ENCODE peak calls at places on chromosomes 4 and X, in six cellular contexts. Y is tibial artery, C is IMR-90, W is pancreas, K is aorta, E is lower lobe of right lung. V is an unnamed sample.
A peak's percentile ranks its signal among the peaks of the same experiment; 100 is the strongest.

GRCh38 chrX:135740683-135741149 is 27.3 kb downstream of the CT45A3 start:
- DNase-seq in Y (no peak), C (no peak), W (no peak), K (peak; percentile 64), E (no peak), V (no peak)

GRCh38 chr4:106546380-106546779 is 177.8 kb upstream of the GIMD1 start:
- DNase-seq in Y (no peak), C (no peak), W (no peak), K (no peak), E (no peak), V (no peak)

GRCh38 chrX:86051741-86052140 is 4.4 kb upstream of the CHM start:
- DNase-seq in Y (no peak), C (no peak), W (no peak), K (no peak), E (no peak), V (no peak)

GRCh38 chr4:3781193-3781886 is 15.2 kb downstream of the ADRA2C start:
- DNase-seq in Y (no peak), C (no peak), W (no peak), K (no peak), E (no peak), V (no peak)

GRCh38 chrX:70009049-70009448 is 40.7 kb downstream of the AWAT2 start:
- DNase-seq in Y (no peak), C (no peak), W (no peak), K (no peak), E (no peak), V (no peak)

GRCh38 chrX:10555846-10556245 is 64.5 kb downstream of the MID1 start:
- DNase-seq in Y (no peak), C (no peak), W (no peak), K (no peak), E (no peak), V (no peak)

GRCh38 chrX:130523460-130524394 is 121.9 kb downstream of the RBMX2 start:
- DNase-seq in Y (peak; percentile 22), C (no peak), W (peak; percentile 41), K (peak; percentile 85), E (peak; percentile 50), V (peak; percentile 16)

GRCh38 chr4:8316911-8317351 is 47.4 kb downstream of the HTRA3 start:
- DNase-seq in Y (no peak), C (no peak), W (no peak), K (peak; percentile 68), E (no peak), V (no peak)

GRCh38 chrX:56233682-56234081 is 1.5 kb downstream of the KLF8 start:
- DNase-seq in Y (peak; percentile 73), C (no peak), W (peak; percentile 33), K (peak; percentile 86), E (peak; percentile 76), V (peak; percentile 43)

GRCh38 chrX:103197721-103198306 is 17.1 kb upstream of the BEX4 start:
- DNase-seq in Y (no peak), C (peak; percentile 56), W (no peak), K (no peak), E (no peak), V (no peak)

GRCh38 chrX:10630320-10630719 is 9.9 kb upstream of the MID1 start:
- DNase-seq in Y (no peak), C (no peak), W (no peak), K (no peak), E (no peak), V (no peak)

GRCh38 chr4:156528216-156528615 is 443.4 kb downstream of the PDGFC start:
- DNase-seq in Y (no peak), C (peak; percentile 24), W (no peak), K (no peak), E (no peak), V (no peak)

GRCh38 chr4:115763051-115763450 is 649.6 kb upstream of the NDST4 start:
- DNase-seq in Y (no peak), C (no peak), W (no peak), K (no peak), E (no peak), V (no peak)

GRCh38 chr4:165756831-165757230 is 116.2 kb upstream of the TLL1 start:
- DNase-seq in Y (no peak), C (no peak), W (no peak), K (no peak), E (no peak), V (no peak)

GRCh38 chr4:4460759-4461158 is 73.9 kb downstream of the NSG1 start:
- DNase-seq in Y (no peak), C (no peak), W (no peak), K (no peak), E (no peak), V (no peak)

GRCh38 chr4:74402692-74403460 is 37.9 kb downstream of the EREG start:
- DNase-seq in Y (no peak), C (no peak), W (no peak), K (no peak), E (no peak), V (no peak)

GRCh38 chrX:121000589-121000988 is 15.0 kb upstream of the CT47A1 start:
- DNase-seq in Y (no peak), C (no peak), W (no peak), K (no peak), E (no peak), V (no peak)

GRCh38 chr4:148834804-148835598 is 392.8 kb upstream of the NR3C2 start:
- DNase-seq in Y (no peak), C (peak; percentile 61), W (no peak), K (no peak), E (peak; percentile 73), V (no peak)

GRCh38 chrX:129769467-129770154 is 10.1 kb upstream of the SASH3 start:
- DNase-seq in Y (no peak), C (no peak), W (no peak), K (no peak), E (no peak), V (no peak)

GRCh38 chr4:103024996-103025395 is 5.5 kb upstream of the SLC9B1 start:
- DNase-seq in Y (no peak), C (no peak), W (no peak), K (no peak), E (no peak), V (no peak)

GRCh38 chr4:15832523-15833451 is 54.7 kb downstream of the CD38 start:
- DNase-seq in Y (no peak), C (no peak), W (no peak), K (no peak), E (no peak), V (no peak)

GRCh38 chr4:1008840-1009646 is 2.4 kb upstream of the FGFRL1 start:
- DNase-seq in Y (peak; percentile 46), C (no peak), W (peak; percentile 66), K (no peak), E (peak; percentile 74), V (peak; percentile 26)

GRCh38 chr4:1012031-1012739 is 759 bp downstream of the FGFRL1 start:
- DNase-seq in Y (no peak), C (no peak), W (peak; percentile 67), K (no peak), E (peak; percentile 67), V (no peak)

GRCh38 chr4:1011022-1011694 is at the start of gene FGFRL1:
- DNase-seq in Y (peak; percentile 88), C (peak; percentile 77), W (peak; percentile 95), K (peak; percentile 99), E (peak; percentile 94), V (peak; percentile 93)

GRCh38 chr4:1010522-1011021 is 854 bp upstream of the FGFRL1 start:
- DNase-seq in Y (peak; percentile 84), C (peak; percentile 68), W (peak; percentile 67), K (peak; percentile 92), E (peak; percentile 86), V (peak; percentile 65)

GRCh38 chr4:1009647-1010521 is 1.5 kb upstream of the FGFRL1 start:
- DNase-seq in Y (peak; percentile 55), C (peak; percentile 36), W (peak; percentile 87), K (peak; percentile 92), E (peak; percentile 79), V (peak; percentile 82)
- H3K4me1 ChIP-seq in Y (peaks cover 41% of the 10 kb centered on the region), C (peaks cover 13% of the 10 kb centered on the region), W (peaks cover 9% of the 10 kb centered on the region), K (no peaks in the 10 kb centered on the region), E (peaks cover 30% of the 10 kb centered on the region), V (peaks cover 14% of the 10 kb centered on the region)

DNA sequence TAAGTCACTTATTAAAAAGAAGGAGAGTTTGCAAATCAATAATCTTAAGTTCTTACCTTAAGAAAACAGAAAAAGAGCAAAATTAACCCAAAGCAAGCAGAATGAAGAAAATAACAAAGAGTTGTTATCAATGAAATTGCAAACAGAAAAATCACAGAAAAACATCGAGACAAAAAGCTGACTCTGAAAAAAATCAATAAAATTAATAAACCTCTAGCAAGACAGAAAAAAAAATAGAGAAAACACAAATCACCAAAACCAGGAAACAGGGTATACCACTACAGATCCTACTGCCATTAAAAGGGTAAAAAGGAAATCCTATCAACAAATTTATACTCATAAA is 17.3 kb upstream of the RBM41 start:
- DNase-seq in Y (no peak), C (no peak), W (no peak), K (no peak), E (no peak), V (no peak)
- H3K27me3 ChIP-seq in Y (no peaks in the 10 kb centered on the region), C (peaks cover 3% of the 10 kb centered on the region), W (no peaks in the 10 kb centered on the region), K (no peaks in the 10 kb centered on the region), E (no peaks in the 10 kb centered on the region), V (no peaks in the 10 kb centered on the region)

GRCh38 chr4:37666625-37667071 is 19.5 kb downstream of the RELL1 start:
- DNase-seq in Y (peak; percentile 67), C (peak; percentile 95), W (no peak), K (no peak), E (no peak), V (no peak)
- H3K4me1 ChIP-seq in Y (peaks cover 42% of the 10 kb centered on the region), C (peaks cover 25% of the 10 kb centered on the region), W (peaks cover 38% of the 10 kb centered on the region), K (peaks cover 7% of the 10 kb centered on the region), E (peaks cover 61% of the 10 kb centered on the region), V (peaks cover 24% of the 10 kb centered on the region)

GRCh38 chrX:68419934-68420333 is 13.4 kb downstream of the OPHN1 start:
- DNase-seq in Y (no peak), C (no peak), W (no peak), K (no peak), E (no peak), V (no peak)
- H3K27me3 ChIP-seq in Y (no peaks in the 10 kb centered on the region), C (peaks cover 1% of the 10 kb centered on the region), W (no peaks in the 10 kb centered on the region), K (no peaks in the 10 kb centered on the region), E (no peaks in the 10 kb centered on the region), V (no peaks in the 10 kb centered on the region)

GRCh38 chrX:133981908-133982307 is 3.5 kb downstream of the GPC3 start:
- DNase-seq in Y (no peak), C (no peak), W (no peak), K (no peak), E (no peak), V (no peak)

GRCh38 chrX:133984857-133985163 is 584 bp downstream of the GPC3 start:
- DNase-seq in Y (no peak), C (no peak), W (no peak), K (no peak), E (no peak), V (no peak)

GRCh38 chrX:133985164-133986007 is at the start of gene GPC3:
- DNase-seq in Y (no peak), C (peak; percentile 0), W (peak; percentile 47), K (peak; percentile 76), E (peak; percentile 41), V (no peak)

GRCh38 chrX:133983974-133984578 is 1.3 kb downstream of the GPC3 start:
- DNase-seq in Y (no peak), C (no peak), W (no peak), K (no peak), E (no peak), V (no peak)

GRCh38 chrX:133983243-133983973 is 2.0 kb downstream of the GPC3 start:
- DNase-seq in Y (no peak), C (no peak), W (no peak), K (no peak), E (no peak), V (no peak)
- H3K4me1 ChIP-seq in Y (peaks cover 8% of the 10 kb centered on the region), C (no peaks in the 10 kb centered on the region), W (no peaks in the 10 kb centered on the region), K (no peaks in the 10 kb centered on the region), E (no peaks in the 10 kb centered on the region), V (no peaks in the 10 kb centered on the region)

V was measured in heart right ventricle.